ENCODE peak calls at places on chromosomes 6 and 20, in seven cellular contexts. One of them, this sample, is unnamed.

GRCh38 chr20:64158346-64159285 is 5.6 kb upstream of the MYT1 start:
- DNase-seq in GM12865: no peak
- DNase-seq in choroid plexus epithelial cell: no peak
- DNase-seq in brain microvascular endothelial cell: no peak
- DNase-seq in Peyer's patch: no peak
- DNase-seq in right cardiac atrium: peak
- DNase-seq in tibial artery: no peak
- DNase-seq in this sample: no peak

GRCh38 chr6:7727951-7728854 is 2.3 kb downstream of the BMP6 start:
- DNase-seq in GM12865: peak
- DNase-seq in choroid plexus epithelial cell: no peak
- DNase-seq in brain microvascular endothelial cell: no peak
- DNase-seq in Peyer's patch: no peak
- DNase-seq in right cardiac atrium: peak
- DNase-seq in tibial artery: peak
- DNase-seq in this sample: no peak

GRCh38 chr20:57166568-57167291 is 99.7 kb downstream of the BMP7 start:
- DNase-seq in GM12865: no peak
- DNase-seq in choroid plexus epithelial cell: no peak
- DNase-seq in brain microvascular endothelial cell: no peak
- DNase-seq in Peyer's patch: no peak
- DNase-seq in right cardiac atrium: no peak
- DNase-seq in tibial artery: no peak
- DNase-seq in this sample: no peak

GRCh38 chr6:72642435-72642834 is 20.6 kb downstream of the KCNQ5 start:
- DNase-seq in GM12865: no peak
- DNase-seq in choroid plexus epithelial cell: no peak
- DNase-seq in brain microvascular endothelial cell: no peak
- DNase-seq in Peyer's patch: no peak
- DNase-seq in right cardiac atrium: no peak
- DNase-seq in tibial artery: no peak
- DNase-seq in this sample: no peak

GRCh38 chr6:46816626-46817025 is 23.4 kb downstream of the MEP1A start:
- DNase-seq in GM12865: no peak
- DNase-seq in choroid plexus epithelial cell: no peak
- DNase-seq in brain microvascular endothelial cell: no peak
- DNase-seq in Peyer's patch: no peak
- DNase-seq in right cardiac atrium: no peak
- DNase-seq in tibial artery: no peak
- DNase-seq in this sample: no peak

GRCh38 chr6:110296151-110297028 is 61.8 kb downstream of the METTL24 start:
- DNase-seq in GM12865: no peak
- DNase-seq in choroid plexus epithelial cell: peak
- DNase-seq in brain microvascular endothelial cell: no peak
- DNase-seq in Peyer's patch: no peak
- DNase-seq in right cardiac atrium: no peak
- DNase-seq in tibial artery: no peak
- DNase-seq in this sample: no peak

GRCh38 chr6:49327005-49327404 is 136.0 kb downstream of the MMUT start:
- DNase-seq in GM12865: no peak
- DNase-seq in choroid plexus epithelial cell: peak
- DNase-seq in brain microvascular endothelial cell: no peak
- DNase-seq in Peyer's patch: no peak
- DNase-seq in right cardiac atrium: no peak
- DNase-seq in tibial artery: no peak
- DNase-seq in this sample: no peak

GRCh38 chr6:30883743-30884520 is at the start of gene DDR1:
- DNase-seq in GM12865: peak
- DNase-seq in choroid plexus epithelial cell: peak
- DNase-seq in brain microvascular endothelial cell: peak
- DNase-seq in Peyer's patch: peak
- DNase-seq in right cardiac atrium: peak
- DNase-seq in tibial artery: peak
- DNase-seq in this sample: peak

GRCh38 chr20:4369798-4370124 is 351.9 kb upstream of the PRND start:
- DNase-seq in GM12865: peak
- DNase-seq in choroid plexus epithelial cell: no peak
- DNase-seq in brain microvascular endothelial cell: no peak
- DNase-seq in Peyer's patch: no peak
- DNase-seq in right cardiac atrium: no peak
- DNase-seq in tibial artery: no peak
- DNase-seq in this sample: no peak

GRCh38 chr6:105179244-105180065 is at the start of gene POPDC3:
- DNase-seq in GM12865: peak
- DNase-seq in choroid plexus epithelial cell: peak
- DNase-seq in brain microvascular endothelial cell: peak
- DNase-seq in Peyer's patch: no peak
- DNase-seq in right cardiac atrium: peak
- DNase-seq in tibial artery: no peak
- DNase-seq in this sample: peak

GRCh38 chr6:127950566-127951141 is 49.8 kb upstream of the THEMIS start:
- DNase-seq in GM12865: no peak
- DNase-seq in choroid plexus epithelial cell: no peak
- DNase-seq in brain microvascular endothelial cell: no peak
- DNase-seq in Peyer's patch: no peak
- DNase-seq in right cardiac atrium: no peak
- DNase-seq in tibial artery: no peak
- DNase-seq in this sample: no peak
- H3K4me3 ChIP-seq in GM12865: no peak
- H3K4me3 ChIP-seq in choroid plexus epithelial cell: no peak
- H3K4me3 ChIP-seq in brain microvascular endothelial cell: no peak
- H3K4me3 ChIP-seq in Peyer's patch: no peak
- H3K4me3 ChIP-seq in right cardiac atrium: no peak
- H3K4me3 ChIP-seq in tibial artery: no peak
- H3K4me3 ChIP-seq in this sample: no peak

DNA sequence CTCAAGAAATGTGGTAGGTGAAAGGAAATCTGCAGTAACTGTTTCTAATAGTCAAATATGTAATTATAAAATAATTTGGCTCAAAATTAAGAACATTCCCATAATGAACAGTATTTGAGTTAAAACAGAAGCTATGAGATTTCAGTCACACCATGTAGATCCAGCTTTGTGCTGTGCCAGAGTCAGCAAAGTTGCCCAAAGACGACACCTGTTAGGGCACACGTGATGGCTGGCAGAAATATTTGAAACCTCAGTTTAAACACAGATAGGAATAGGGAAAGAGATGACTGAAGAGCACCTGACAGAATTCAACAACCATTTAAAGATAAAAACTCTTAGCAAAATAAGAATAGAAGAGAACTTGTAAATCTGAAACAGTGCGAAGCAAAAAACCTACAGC is 129.3 kb downstream of the CD83 start:
- DNase-seq in GM12865: no peak
- DNase-seq in choroid plexus epithelial cell: no peak
- DNase-seq in brain microvascular endothelial cell: no peak
- DNase-seq in Peyer's patch: no peak
- DNase-seq in right cardiac atrium: no peak
- DNase-seq in tibial artery: no peak
- DNase-seq in this sample: no peak
- H3K4me3 ChIP-seq in GM12865: no peak
- H3K4me3 ChIP-seq in choroid plexus epithelial cell: no peak
- H3K4me3 ChIP-seq in brain microvascular endothelial cell: no peak
- H3K4me3 ChIP-seq in Peyer's patch: no peak
- H3K4me3 ChIP-seq in right cardiac atrium: no peak
- H3K4me3 ChIP-seq in tibial artery: no peak
- H3K4me3 ChIP-seq in this sample: no peak

GRCh38 chr20:46308258-46309157 is at the start of gene CDH22:
- DNase-seq in GM12865: peak
- DNase-seq in choroid plexus epithelial cell: peak
- DNase-seq in brain microvascular endothelial cell: no peak
- DNase-seq in Peyer's patch: no peak
- DNase-seq in right cardiac atrium: peak
- DNase-seq in tibial artery: no peak
- DNase-seq in this sample: peak
- H3K4me3 ChIP-seq in GM12865: peak
- H3K4me3 ChIP-seq in choroid plexus epithelial cell: no peak
- H3K4me3 ChIP-seq in brain microvascular endothelial cell: peak
- H3K4me3 ChIP-seq in Peyer's patch: peak
- H3K4me3 ChIP-seq in right cardiac atrium: peak
- H3K4me3 ChIP-seq in tibial artery: peak
- H3K4me3 ChIP-seq in this sample: peak

GRCh38 chr6:142855877-142856606 is 88.9 kb downstream of the HIVEP2 start:
- DNase-seq in GM12865: peak
- DNase-seq in choroid plexus epithelial cell: no peak
- DNase-seq in brain microvascular endothelial cell: no peak
- DNase-seq in Peyer's patch: no peak
- DNase-seq in right cardiac atrium: no peak
- DNase-seq in tibial artery: no peak
- DNase-seq in this sample: no peak
- H3K4me3 ChIP-seq in GM12865: peak
- H3K4me3 ChIP-seq in choroid plexus epithelial cell: no peak
- H3K4me3 ChIP-seq in brain microvascular endothelial cell: no peak
- H3K4me3 ChIP-seq in Peyer's patch: no peak
- H3K4me3 ChIP-seq in right cardiac atrium: no peak
- H3K4me3 ChIP-seq in tibial artery: no peak
- H3K4me3 ChIP-seq in this sample: no peak

DNA sequence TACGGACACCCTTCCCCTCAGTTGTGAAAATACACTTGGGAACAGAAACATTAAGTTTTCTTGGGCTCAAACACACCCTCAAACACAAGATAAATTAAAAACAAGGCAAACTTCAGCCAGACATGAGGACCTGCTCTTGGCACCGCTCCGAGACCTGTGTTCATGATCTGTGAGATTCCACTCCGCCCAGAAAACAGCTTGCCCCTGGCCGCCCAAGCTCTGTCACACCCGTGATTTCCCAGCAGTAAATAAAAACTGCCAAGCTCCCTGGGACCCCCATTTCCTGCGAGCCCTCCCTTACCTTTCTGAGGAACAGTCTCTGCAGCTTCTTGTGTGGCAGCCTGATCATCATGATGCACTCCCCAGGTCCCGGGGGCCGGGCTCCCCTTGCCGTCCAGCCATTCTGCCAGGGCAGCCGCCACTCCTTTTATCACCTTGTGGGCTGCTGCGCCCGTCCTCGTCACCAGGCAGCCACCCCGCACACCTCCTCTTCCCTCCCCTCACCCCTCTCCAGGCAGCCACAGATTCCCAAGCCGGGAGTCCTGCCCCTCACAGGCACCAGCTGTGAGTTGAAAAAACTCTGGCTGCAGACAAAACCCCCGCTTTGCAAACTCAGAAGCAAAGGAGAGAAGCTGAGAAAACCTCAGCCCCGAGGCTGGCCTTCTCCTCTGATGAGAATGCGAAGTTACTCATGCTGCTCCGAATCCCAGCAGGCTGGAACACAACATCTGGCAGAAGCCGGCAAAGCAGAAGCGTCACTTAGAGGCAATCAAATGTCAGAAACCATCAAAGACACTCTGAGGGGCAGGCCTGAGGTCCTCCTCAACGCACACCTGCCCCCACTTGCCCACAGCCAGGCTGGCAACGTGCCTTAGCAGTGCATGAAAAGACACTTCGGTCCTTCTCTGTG is 130.4 kb upstream of the RPS6KA2 start:
- DNase-seq in GM12865: no peak
- DNase-seq in choroid plexus epithelial cell: peak
- DNase-seq in brain microvascular endothelial cell: peak
- DNase-seq in Peyer's patch: no peak
- DNase-seq in right cardiac atrium: no peak
- DNase-seq in tibial artery: no peak
- DNase-seq in this sample: peak
- H3K4me3 ChIP-seq in GM12865: no peak
- H3K4me3 ChIP-seq in choroid plexus epithelial cell: peak
- H3K4me3 ChIP-seq in brain microvascular endothelial cell: peak
- H3K4me3 ChIP-seq in Peyer's patch: no peak
- H3K4me3 ChIP-seq in right cardiac atrium: peak
- H3K4me3 ChIP-seq in tibial artery: no peak
- H3K4me3 ChIP-seq in this sample: peak

GRCh38 chr6:170446841-170447560 is 106.1 kb downstream of the PSMB1 start:
- DNase-seq in GM12865: no peak
- DNase-seq in choroid plexus epithelial cell: no peak
- DNase-seq in brain microvascular endothelial cell: no peak
- DNase-seq in Peyer's patch: no peak
- DNase-seq in right cardiac atrium: no peak
- DNase-seq in tibial artery: no peak
- DNase-seq in this sample: no peak
- H3K4me3 ChIP-seq in GM12865: no peak
- H3K4me3 ChIP-seq in choroid plexus epithelial cell: no peak
- H3K4me3 ChIP-seq in brain microvascular endothelial cell: no peak
- H3K4me3 ChIP-seq in Peyer's patch: no peak
- H3K4me3 ChIP-seq in right cardiac atrium: no peak
- H3K4me3 ChIP-seq in tibial artery: no peak
- H3K4me3 ChIP-seq in this sample: no peak

DNA sequence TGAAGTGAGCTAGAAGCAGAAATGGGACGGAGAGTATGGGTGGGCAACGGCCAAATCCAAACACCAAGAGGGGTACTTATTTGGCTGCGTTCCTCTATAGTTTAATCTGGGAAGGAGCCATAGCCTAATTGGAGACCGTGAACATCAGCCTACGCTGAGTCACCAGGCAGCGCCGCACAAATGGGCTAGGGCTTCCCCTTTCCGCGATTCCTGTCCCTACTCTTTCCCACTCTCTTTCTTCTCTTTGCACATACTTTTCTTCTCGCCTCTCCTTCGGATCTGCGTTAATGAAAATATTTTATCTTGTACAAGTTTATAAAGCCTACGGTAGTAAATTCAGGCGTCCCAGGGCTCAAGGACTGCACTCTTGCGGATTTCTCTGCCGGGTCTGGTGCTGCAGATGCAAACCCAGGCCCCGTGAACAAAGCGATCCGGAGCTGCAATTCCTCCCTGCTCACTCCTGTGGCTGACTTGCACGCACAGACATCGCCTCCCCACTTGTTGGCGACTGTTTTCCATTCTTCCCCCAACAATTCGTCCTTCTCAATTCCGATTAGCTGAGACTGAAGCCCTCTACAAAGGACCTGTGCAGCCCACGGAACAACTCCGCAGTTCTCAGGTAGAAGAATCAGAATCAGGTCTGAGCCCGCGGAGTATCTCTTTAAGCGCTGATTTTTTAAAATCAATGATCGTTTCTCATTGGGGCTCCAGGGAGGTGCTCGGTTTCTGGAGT is 4.2 kb upstream of the TBX18 start:
- DNase-seq in GM12865: no peak
- DNase-seq in choroid plexus epithelial cell: peak
- DNase-seq in brain microvascular endothelial cell: peak
- DNase-seq in Peyer's patch: no peak
- DNase-seq in right cardiac atrium: peak
- DNase-seq in tibial artery: peak
- DNase-seq in this sample: no peak
- H3K4me3 ChIP-seq in GM12865: no peak
- H3K4me3 ChIP-seq in choroid plexus epithelial cell: peak
- H3K4me3 ChIP-seq in brain microvascular endothelial cell: peak
- H3K4me3 ChIP-seq in Peyer's patch: no peak
- H3K4me3 ChIP-seq in right cardiac atrium: peak
- H3K4me3 ChIP-seq in tibial artery: peak
- H3K4me3 ChIP-seq in this sample: no peak

This sample was measured in AG10803.